ENCODE peak calls at places on chromosomes 11 and 22, in six cellular contexts. One of them, this sample, is unnamed.
A peak's percentile ranks its signal among the peaks of the same experiment; 100 is the strongest.

GRCh38 chr11:72621008-72621610 is 53.1 kb downstream of the PDE2A start:
- DNase-seq in activated CD4-positive, alpha-beta T cell treated with anti-CD3 and anti-CD28 coated beads for 4 hours: no peak
- DNase-seq in thoracic aorta: no peak
- DNase-seq in activated T-cell treated with anti-CD3 and anti-CD28 coated beads for 24 hours: no peak
- DNase-seq in left lobe of liver: no peak
- DNase-seq in HS-27A: no peak
- DNase-seq in this sample: no peak

GRCh38 chr22:31343235-31344191 is 2.6 kb downstream of the PATZ1 start:
- DNase-seq in activated CD4-positive, alpha-beta T cell treated with anti-CD3 and anti-CD28 coated beads for 4 hours: peak; percentile 25
- DNase-seq in HS-27A: no peak
- DNase-seq in activated T-cell treated with anti-CD3 and anti-CD28 coated beads for 24 hours: peak; percentile 9
- DNase-seq in thoracic aorta: no peak
- DNase-seq in left lobe of liver: no peak
- DNase-seq in this sample: no peak

GRCh38 chr11:133724116-133724515 is 121.2 kb downstream of the SPATA19 start:
- DNase-seq in activated CD4-positive, alpha-beta T cell treated with anti-CD3 and anti-CD28 coated beads for 4 hours: no peak
- DNase-seq in HS-27A: no peak
- DNase-seq in activated T-cell treated with anti-CD3 and anti-CD28 coated beads for 24 hours: no peak
- DNase-seq in left lobe of liver: no peak
- DNase-seq in thoracic aorta: no peak
- DNase-seq in this sample: no peak

GRCh38 chr11:64638017-64638664 is 47.1 kb downstream of the SLC22A12 start:
- DNase-seq in activated T-cell treated with anti-CD3 and anti-CD28 coated beads for 24 hours: no peak
- DNase-seq in HS-27A: no peak
- DNase-seq in activated CD4-positive, alpha-beta T cell treated with anti-CD3 and anti-CD28 coated beads for 4 hours: no peak
- DNase-seq in thoracic aorta: no peak
- DNase-seq in left lobe of liver: no peak
- DNase-seq in this sample: no peak

GRCh38 chr22:17257578-17257977 is 38.3 kb upstream of the ADA2 start:
- DNase-seq in activated T-cell treated with anti-CD3 and anti-CD28 coated beads for 24 hours: no peak
- DNase-seq in thoracic aorta: no peak
- DNase-seq in HS-27A: no peak
- DNase-seq in left lobe of liver: no peak
- DNase-seq in activated CD4-positive, alpha-beta T cell treated with anti-CD3 and anti-CD28 coated beads for 4 hours: no peak
- DNase-seq in this sample: no peak

GRCh38 chr22:19766235-19766505 is 5.6 kb downstream of the TBX1 start:
- DNase-seq in left lobe of liver: no peak
- DNase-seq in activated CD4-positive, alpha-beta T cell treated with anti-CD3 and anti-CD28 coated beads for 4 hours: no peak
- DNase-seq in thoracic aorta: no peak
- DNase-seq in HS-27A: no peak
- DNase-seq in activated T-cell treated with anti-CD3 and anti-CD28 coated beads for 24 hours: no peak
- DNase-seq in this sample: no peak

GRCh38 chr11:94418123-94418770 is 17.0 kb upstream of the GPR83 start:
- DNase-seq in activated CD4-positive, alpha-beta T cell treated with anti-CD3 and anti-CD28 coated beads for 4 hours: no peak
- DNase-seq in left lobe of liver: no peak
- DNase-seq in activated T-cell treated with anti-CD3 and anti-CD28 coated beads for 24 hours: no peak
- DNase-seq in thoracic aorta: no peak
- DNase-seq in HS-27A: no peak
- DNase-seq in this sample: no peak

GRCh38 chr11:3087821-3088800 is 30.9 kb upstream of the CARS1 start:
- DNase-seq in left lobe of liver: no peak
- DNase-seq in activated CD4-positive, alpha-beta T cell treated with anti-CD3 and anti-CD28 coated beads for 4 hours: no peak
- DNase-seq in activated T-cell treated with anti-CD3 and anti-CD28 coated beads for 24 hours: no peak
- DNase-seq in HS-27A: no peak
- DNase-seq in thoracic aorta: no peak
- DNase-seq in this sample: no peak

GRCh38 chr11:66727883-66728759 is 895 bp downstream of the SPTBN2 start:
- DNase-seq in activated T-cell treated with anti-CD3 and anti-CD28 coated beads for 24 hours: no peak
- DNase-seq in left lobe of liver: peak; percentile 61
- DNase-seq in thoracic aorta: no peak
- DNase-seq in HS-27A: no peak
- DNase-seq in activated CD4-positive, alpha-beta T cell treated with anti-CD3 and anti-CD28 coated beads for 4 hours: no peak
- DNase-seq in this sample: no peak

GRCh38 chr11:95296621-95297025 is 65.6 kb upstream of the SESN3 start:
- DNase-seq in left lobe of liver: no peak
- DNase-seq in activated CD4-positive, alpha-beta T cell treated with anti-CD3 and anti-CD28 coated beads for 4 hours: no peak
- DNase-seq in activated T-cell treated with anti-CD3 and anti-CD28 coated beads for 24 hours: no peak
- DNase-seq in thoracic aorta: no peak
- DNase-seq in HS-27A: no peak
- DNase-seq in this sample: no peak

GRCh38 chr11:25734592-25735211 is 597.2 kb upstream of the ANO3 start:
- DNase-seq in thoracic aorta: no peak
- DNase-seq in activated CD4-positive, alpha-beta T cell treated with anti-CD3 and anti-CD28 coated beads for 4 hours: no peak
- DNase-seq in activated T-cell treated with anti-CD3 and anti-CD28 coated beads for 24 hours: no peak
- DNase-seq in HS-27A: no peak
- DNase-seq in left lobe of liver: no peak
- DNase-seq in this sample: no peak

GRCh38 chr11:19379465-19379864 is 138.7 kb upstream of the E2F8 start:
- DNase-seq in activated T-cell treated with anti-CD3 and anti-CD28 coated beads for 24 hours: no peak
- DNase-seq in activated CD4-positive, alpha-beta T cell treated with anti-CD3 and anti-CD28 coated beads for 4 hours: no peak
- DNase-seq in thoracic aorta: no peak
- DNase-seq in left lobe of liver: no peak
- DNase-seq in HS-27A: no peak
- DNase-seq in this sample: no peak

GRCh38 chr11:16357776-16358175 is 1.4 kb upstream of the SOX6 start:
- DNase-seq in activated T-cell treated with anti-CD3 and anti-CD28 coated beads for 24 hours: no peak
- DNase-seq in left lobe of liver: no peak
- DNase-seq in thoracic aorta: no peak
- DNase-seq in activated CD4-positive, alpha-beta T cell treated with anti-CD3 and anti-CD28 coated beads for 4 hours: no peak
- DNase-seq in HS-27A: no peak
- DNase-seq in this sample: no peak

GRCh38 chr11:65493367-65494176 is 5.3 kb upstream of the MALAT1 start:
- DNase-seq in left lobe of liver: peak; percentile 75
- DNase-seq in thoracic aorta: peak; percentile 80
- DNase-seq in activated CD4-positive, alpha-beta T cell treated with anti-CD3 and anti-CD28 coated beads for 4 hours: no peak
- DNase-seq in HS-27A: peak; percentile 98
- DNase-seq in activated T-cell treated with anti-CD3 and anti-CD28 coated beads for 24 hours: no peak
- DNase-seq in this sample: no peak

GRCh38 chr11:106415510-106415909 is 338.0 kb downstream of the AASDHPPT start:
- DNase-seq in HS-27A: no peak
- DNase-seq in thoracic aorta: no peak
- DNase-seq in activated T-cell treated with anti-CD3 and anti-CD28 coated beads for 24 hours: no peak
- DNase-seq in left lobe of liver: no peak
- DNase-seq in activated CD4-positive, alpha-beta T cell treated with anti-CD3 and anti-CD28 coated beads for 4 hours: no peak
- DNase-seq in this sample: no peak

This sample was measured in stimulated activated naive CD4-positive, alpha-beta T cell treated with Interleukin-2 at 50 U/mL for 16 hours.